ENCODE peak calls at places on chromosomes 2 and 18, in five cellular contexts. E is mucosa of gallbladder, D is NCI-H1105 treated with DMSO at 0.1 percent for 48 hours, G is astrocyte, J is NCI-H510A. B is an unnamed sample.

GRCh38 chr18:62838475-62839098 is 123.2 kb downstream of the PHLPP1 start:
- DNase-seq in D (no peak), J (no peak), E (no peak), G (no peak), B (no peak)

GRCh38 chr2:188734688-188735087 is 239.5 kb upstream of the COL3A1 start:
- DNase-seq in D (no peak), G (peak; percentile 47), J (no peak), E (no peak), B (no peak)

GRCh38 chr2:181130686-181131085 is 150.3 kb downstream of the UBE2E3 start:
- DNase-seq in G (no peak), D (no peak), E (no peak), J (no peak), B (no peak)

GRCh38 chr2:46306320-46306719 is 9.1 kb downstream of the EPAS1 start:
- DNase-seq in E (no peak), D (peak; percentile 66), J (peak; percentile 66), G (peak; percentile 46), B (no peak)

GRCh38 chr2:2696341-2697132 is 365.5 kb upstream of the MYT1L start:
- DNase-seq in E (no peak), G (no peak), J (no peak), D (no peak), B (no peak)

GRCh38 chr2:112821142-112821541 is 15.4 kb downstream of the IL1B start:
- DNase-seq in D (no peak), J (no peak), G (no peak), E (no peak), B (no peak)

GRCh38 chr2:6526093-6526824 is 339.4 kb downstream of the CMPK2 start:
- DNase-seq in D (peak; percentile 77), J (peak; percentile 60), G (no peak), E (no peak), B (no peak)

GRCh38 chr2:120669971-120670370 is 65.7 kb upstream of the GLI2 start:
- DNase-seq in D (no peak), J (no peak), E (no peak), G (no peak), B (no peak)

GRCh38 chr2:226977775-226978190 is 141.9 kb downstream of the RHBDD1 start:
- DNase-seq in E (no peak), J (no peak), D (peak; percentile 75), G (peak; percentile 74), B (no peak)

B was measured in naive thymus-derived CD8-positive, alpha-beta T cell.